ENCODE peak calls at places on chromosome 14, in ten cellular contexts. H is LoVo; U is CD4-positive, alpha-beta memory T cell; M is pancreas; S is H4; Q is AG08396; E is Right ventricle myocardium superior; F is stimulated activated effector memory CD8-positive, alpha-beta T cell treated with anti-CD3 and anti-CD28 coated beads, Interleukin-12 subunit alpha, Interleukin-12 subunit beta, amount 100 ng/mL, for 72 hours; D is neural crest cell; R is Kasumi-1. Z is an unnamed sample.

GRCh38 chr14:70441641-70442040 is 10.3 kb upstream of the ADAM21 start:
- DNase-seq in H (no peak), U (no peak), M (no peak), S (no peak), Q (no peak), E (no peak), F (no peak), D (no peak), R (no peak), Z (no peak)

GRCh38 chr14:31229009-31229408 is 21.4 kb upstream of the HECTD1 start:
- DNase-seq in H (no peak), U (no peak), M (no peak), S (no peak), Q (no peak), E (no peak), F (no peak), D (no peak), R (no peak), Z (no peak)

GRCh38 chr14:94379291-94380224 is 8.8 kb downstream of the SERPINA1 start:
- DNase-seq in H (no peak), U (no peak), M (no peak), S (no peak), Q (no peak), E (no peak), F (no peak), D (no peak), R (no peak), Z (no peak)

GRCh38 chr14:81323094-81323493 is 77.0 kb downstream of the STON2 start:
- DNase-seq in H (no peak), U (no peak), M (no peak), S (no peak), Q (no peak), E (no peak), F (no peak), D (no peak), R (no peak), Z (no peak)

GRCh38 chr14:74349757-74350156 is 1.5 kb downstream of the VRTN start:
- DNase-seq in H (no peak), U (no peak), M (no peak), S (no peak), Q (peak; percentile 2), E (no peak), F (no peak), D (no peak), R (no peak), Z (no peak)

GRCh38 chr14:66508846-66509621 is 1.1 kb downstream of the GPHN start:
- DNase-seq in H (no peak), U (peak; percentile 67), M (peak; percentile 83), S (peak; percentile 4), Q (peak; percentile 38), E (peak; percentile 60), F (peak; percentile 42), D (peak; percentile 34), R (no peak), Z (no peak)

GRCh38 chr14:100589071-100589759 is 2.0 kb upstream of the BEGAIN start:
- DNase-seq in H (no peak), U (no peak), M (peak; percentile 28), S (no peak), Q (no peak), E (peak; percentile 22), F (no peak), D (no peak), R (no peak), Z (no peak)

GRCh38 chr14:72560331-72560730 is 333.6 kb downstream of the DPF3 start:
- DNase-seq in H (no peak), U (no peak), M (no peak), S (no peak), Q (peak; percentile 23), E (no peak), F (no peak), D (no peak), R (no peak), Z (no peak)

GRCh38 chr14:64673748-64674147 is 30.5 kb upstream of the PLEKHG3 start:
- DNase-seq in H (no peak), U (peak; percentile 85), M (no peak), S (peak; percentile 33), Q (no peak), E (peak; percentile 53), F (peak; percentile 11), D (no peak), R (peak; percentile 51), Z (no peak)

GRCh38 chr14:47442206-47442605 is 233.2 kb downstream of the MDGA2 start:
- DNase-seq in H (peak; percentile 7), U (no peak), M (no peak), S (peak; percentile 84), Q (no peak), E (no peak), F (no peak), D (no peak), R (no peak), Z (peak; percentile 7)

GRCh38 chr14:70254476-70254961 is 65.8 kb upstream of the SLC8A3 start:
- DNase-seq in H (peak; percentile 77), U (no peak), M (peak; percentile 95), S (peak; percentile 44), Q (peak; percentile 14), E (peak; percentile 58), F (peak; percentile 9), D (peak; percentile 45), R (no peak), Z (no peak)

GRCh38 chr14:68143341-68143807 is 323.8 kb downstream of the RAD51B start:
- DNase-seq in H (no peak), U (no peak), M (peak; percentile 45), S (peak; percentile 92), Q (no peak), E (peak; percentile 81), F (no peak), D (no peak), R (peak; percentile 70), Z (no peak)